ENCODE peak calls at places on chromosomes 1 and 21, in six cellular contexts. H is NB4, O is A549, J is transverse colon, T is body of pancreas, Y is stomach. L is an unnamed sample.

GRCh38 chr1:207691814-207692213 is 46.9 kb downstream of the CR1L start:
- DNase-seq in H (no peak), O (no peak), J (no peak), T (no peak), Y (no peak), L (no peak)

GRCh38 chr1:56566040-56566774 is 13.2 kb downstream of the PLPP3 start:
- DNase-seq in H (no peak), O (no peak), J (no peak), T (peak; percentile 28), Y (no peak), L (no peak)

GRCh38 chr1:7111855-7112254 is 326.6 kb downstream of the CAMTA1 start:
- DNase-seq in H (no peak), O (no peak), J (no peak), T (no peak), Y (no peak), L (no peak)

GRCh38 chr1:244397086-244397485 is 54.6 kb downstream of the ADSS2 start:
- DNase-seq in H (no peak), O (no peak), J (no peak), T (no peak), Y (no peak), L (no peak)

GRCh38 chr1:91707114-91707889 is 178.6 kb downstream of the TGFBR3 start:
- DNase-seq in H (no peak), O (no peak), J (no peak), T (no peak), Y (no peak), L (no peak)

GRCh38 chr21:41766051-41766882 is 585 bp downstream of the RIPK4 start:
- DNase-seq in H (no peak), O (no peak), J (no peak), T (peak; percentile 63), Y (no peak), L (no peak)

GRCh38 chr1:178724734-178725602 is at the start of gene RALGPS2:
- DNase-seq in H (peak; percentile 84), O (peak; percentile 74), J (peak; percentile 80), T (peak; percentile 79), Y (peak; percentile 76), L (peak; percentile 63)

GRCh38 chr1:108560430-108561144 is 687 bp downstream of the EEIG2 start:
- DNase-seq in H (peak; percentile 84), O (peak; percentile 79), J (peak; percentile 73), T (peak; percentile 49), Y (peak; percentile 44), L (peak; percentile 21)

GRCh38 chr1:205319081-205320018 is 2.2 kb downstream of the NUAK2 start:
- DNase-seq in H (peak; percentile 35), O (peak; percentile 80), J (peak; percentile 87), T (peak; percentile 93), Y (peak; percentile 94), L (peak; percentile 88)

GRCh38 chr1:168045311-168045710 is 91.4 kb downstream of the GPR161 start:
- DNase-seq in H (no peak), O (no peak), J (no peak), T (no peak), Y (no peak), L (no peak)

GRCh38 chr1:220528049-220528678 is at the start of gene MARK1:
- DNase-seq in H (peak; percentile 5), O (no peak), J (peak; percentile 58), T (peak; percentile 50), Y (peak; percentile 38), L (peak; percentile 57)

GRCh38 chr1:186876436-186876835 is 47.7 kb downstream of the PLA2G4A start:
- DNase-seq in H (no peak), O (no peak), J (peak; percentile 17), T (no peak), Y (no peak), L (no peak)

GRCh38 chr1:112396668-112397025 is 633 bp downstream of the CTTNBP2NL start:
- DNase-seq in H (peak; percentile 13), O (no peak), J (no peak), T (no peak), Y (no peak), L (no peak)

GRCh38 chr21:29018540-29018939 is 609 bp downstream of the RWDD2B start:
- DNase-seq in H (peak; percentile 19), O (no peak), J (no peak), T (no peak), Y (no peak), L (no peak)

GRCh38 chr1:159790237-159790917 is 9.6 kb downstream of the DUSP23 start:
- DNase-seq in H (peak; percentile 36), O (peak; percentile 36), J (no peak), T (peak; percentile 36), Y (no peak), L (no peak)

GRCh38 chr1:68197891-68198290 is 34.4 kb downstream of the WLS start:
- DNase-seq in H (no peak), O (peak; percentile 49), J (no peak), T (peak; percentile 24), Y (no peak), L (peak; percentile 29)

DNA sequence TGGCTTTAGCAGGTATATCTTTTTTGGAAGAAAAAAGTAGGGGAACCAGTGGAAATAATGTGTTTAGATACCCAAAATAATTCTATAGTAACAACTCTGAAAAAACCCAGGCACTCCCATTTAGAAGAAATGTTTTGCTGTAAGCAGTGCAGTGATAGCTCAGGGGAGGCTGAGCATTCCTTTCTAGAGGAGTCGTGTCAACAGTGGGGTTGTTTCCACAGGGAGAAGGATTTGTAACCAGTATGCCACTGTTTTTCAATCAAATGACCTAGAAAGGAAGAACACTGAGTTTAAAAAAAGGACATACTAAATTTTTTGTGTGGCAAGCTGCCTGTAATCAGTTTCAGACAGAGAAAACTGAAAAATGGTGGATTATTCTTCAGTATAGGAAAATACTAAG is 2.4 kb downstream of the PGD start:
- DNase-seq in H (no peak), O (no peak), J (no peak), T (no peak), Y (no peak), L (no peak)
- H3K4me3 ChIP-seq in H (peak overlapping the region; percentile 84), O (peak overlapping the region; percentile 89), J (no peak overlapping the region), T (no peak overlapping the region), Y (no peak overlapping the region), L (no peak overlapping the region)

DNA sequence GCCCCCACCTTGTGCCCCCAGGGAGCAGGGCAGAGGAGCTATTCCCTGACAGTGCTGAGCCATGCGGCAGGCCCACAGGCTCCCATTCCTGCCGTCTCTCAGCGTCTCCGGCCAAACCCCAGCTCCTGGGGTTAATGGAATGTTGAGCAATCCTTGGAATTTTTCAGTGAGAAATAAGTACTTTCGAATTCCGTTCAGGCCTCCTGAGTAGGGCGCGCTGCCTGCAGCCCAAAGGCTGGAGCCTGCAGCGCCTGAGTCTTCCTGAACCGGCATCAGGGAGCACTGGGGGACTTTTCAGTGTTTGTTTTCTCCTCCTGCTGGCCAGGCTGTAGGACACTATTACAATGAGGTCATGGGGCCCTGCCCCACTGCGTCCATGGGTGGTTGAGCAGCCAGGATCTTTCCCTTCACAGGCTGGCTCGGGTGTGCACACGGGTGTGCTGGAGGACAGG is 33.3 kb upstream of the CSF1 start:
- DNase-seq in H (no peak), O (peak; percentile 86), J (peak; percentile 31), T (peak; percentile 58), Y (peak; percentile 45), L (no peak)
- TF ChIP-seq CTCF in H (no peak), O (no peak), J (peak; percentile 12), T (peak; percentile 24), Y (no peak), L (no peak)

GRCh38 chr1:30303387-30303786 is 420.0 kb downstream of the MATN1 start:
- DNase-seq in H (no peak), O (no peak), J (no peak), T (no peak), Y (no peak), L (no peak)

GRCh38 chr1:30304080-30304479 is 419.3 kb downstream of the MATN1 start:
- DNase-seq in H (no peak), O (no peak), J (no peak), T (no peak), Y (no peak), L (no peak)

GRCh38 chr1:30305061-30305460 is 418.3 kb downstream of the MATN1 start:
- DNase-seq in H (no peak), O (no peak), J (no peak), T (no peak), Y (no peak), L (no peak)

GRCh38 chr1:30307182-30307581 is 416.2 kb downstream of the MATN1 start:
- DNase-seq in H (no peak), O (no peak), J (no peak), T (no peak), Y (no peak), L (no peak)

GRCh38 chr1:30305519-30305918 is 417.9 kb downstream of the MATN1 start:
- DNase-seq in H (no peak), O (no peak), J (no peak), T (no peak), Y (peak; percentile 19), L (no peak)
- TF ChIP-seq POLR2A in H (no peak), O (no peak), J (no peak), T (no peak), Y (no peak), L (no peak)

DNA sequence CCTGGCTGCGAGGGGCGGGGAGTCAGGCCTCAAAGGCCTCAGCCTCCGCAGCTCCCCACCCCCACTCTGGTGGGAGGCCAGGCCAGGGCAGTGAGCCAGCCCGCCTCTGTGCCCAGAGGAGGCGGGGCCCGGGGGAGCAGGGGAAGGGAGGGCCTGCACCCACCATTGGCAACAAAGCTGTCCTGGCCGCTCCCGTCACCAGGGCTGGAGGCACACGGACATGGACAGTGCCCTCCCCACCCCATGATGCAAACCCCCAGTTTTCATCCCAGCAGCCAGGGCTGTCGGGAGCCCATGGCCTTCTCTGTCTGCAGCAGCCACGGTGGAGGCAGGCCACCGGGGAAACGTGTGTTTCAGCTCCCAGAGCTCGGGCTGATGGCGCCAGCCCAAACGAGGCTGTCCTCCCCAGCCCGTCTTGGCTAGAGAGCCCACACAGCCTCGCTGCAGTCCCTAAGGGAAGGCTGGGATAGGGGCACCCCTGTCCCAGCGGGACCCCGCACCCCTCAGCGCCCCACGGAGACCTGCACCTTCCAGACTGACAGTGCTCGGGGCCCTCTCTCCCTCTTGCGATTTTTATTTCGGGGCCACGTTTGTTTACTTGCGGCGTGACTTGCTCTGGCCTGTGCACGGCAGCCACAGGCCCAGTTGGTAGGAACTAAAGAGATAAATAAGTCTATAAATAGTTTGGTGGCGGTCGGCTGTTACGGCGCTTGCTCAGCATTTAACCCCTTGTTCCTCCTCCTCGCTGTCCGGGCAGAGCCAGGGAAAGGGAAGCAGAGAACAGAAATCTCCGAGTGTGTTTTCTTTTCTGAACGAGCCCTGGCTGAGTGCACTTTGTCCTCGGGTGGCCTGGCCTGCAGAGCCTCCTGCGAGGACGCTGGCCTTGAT is 101.8 kb downstream of the PRDM16 start:
- DNase-seq in H (peak; percentile 58), O (no peak), J (peak; percentile 63), T (peak; percentile 94), Y (peak; percentile 91), L (peak; percentile 80)
- H3K4me3 ChIP-seq in H (no peak overlapping the region), O (no peak overlapping the region), J (peak overlapping the region; percentile 38), T (no peak overlapping the region), Y (peak overlapping the region; percentile 33), L (peak overlapping the region; percentile 12)

GRCh38 chr1:15038232-15039016 is 115.1 kb upstream of the TMEM51 start:
- DNase-seq in H (peak; percentile 49), O (peak; percentile 69), J (no peak), T (no peak), Y (no peak), L (no peak)
- TF ChIP-seq CTCF in H (peak; percentile 30), O (peak; percentile 43), J (no peak), T (no peak), Y (no peak), L (no peak)

GRCh38 chr1:43453442-43454269 is at the start of gene HYI:
- DNase-seq in H (peak; percentile 86), O (peak; percentile 76), J (peak; percentile 92), T (peak; percentile 90), Y (peak; percentile 85), L (peak; percentile 81)
- TF ChIP-seq POLR2A in H (no peak), O (peak; percentile 14), J (peak; percentile 63), T (peak; percentile 69), Y (no peak), L (peak; percentile 56)

L was measured in prostate gland.